ENCODE peak calls at places on chromosomes 6 and 20, in five cellular contexts. Y is naive thymus-derived CD8-positive, alpha-beta T cell; U is renal cortical epithelial cell; C is activated CD4-positive, alpha-beta T cell treated with anti-CD3 and anti-CD28 coated beads for 24 hours; F is Caki2. L is an unnamed sample.

GRCh38 chr6:21731411-21732031 is 138.0 kb downstream of the SOX4 start:
- DNase-seq in Y (no peak), U (peak), C (no peak), F (peak), L (no peak)

GRCh38 chr6:73252703-73253102 is 10.3 kb downstream of the KHDC1 start:
- DNase-seq in Y (no peak), U (no peak), C (no peak), F (no peak), L (no peak)

GRCh38 chr6:139764498-139764986 is 390.1 kb upstream of the CITED2 start:
- DNase-seq in Y (no peak), U (peak), C (no peak), F (peak), L (peak)

GRCh38 chr6:35924146-35924545 is 3.2 kb upstream of the SRPK1 start:
- DNase-seq in Y (no peak), U (no peak), C (no peak), F (no peak), L (no peak)

GRCh38 chr20:49411221-49411925 is 71.1 kb downstream of the KCNB1 start:
- DNase-seq in Y (no peak), U (no peak), C (no peak), F (no peak), L (no peak)

GRCh38 chr20:34023937-34024732 is 30.4 kb downstream of the RALY start:
- DNase-seq in Y (no peak), U (peak), C (no peak), F (peak), L (no peak)

GRCh38 chr6:30493643-30494250 is 4.4 kb downstream of the HLA-E start:
- DNase-seq in Y (no peak), U (no peak), C (no peak), F (no peak), L (no peak)

GRCh38 chr20:51412333-51412761 is 130.2 kb downstream of the NFATC2 start:
- DNase-seq in Y (no peak), U (peak), C (no peak), F (no peak), L (no peak)

GRCh38 chr6:1702580-1703051 is 92.9 kb downstream of the FOXC1 start:
- DNase-seq in Y (no peak), U (no peak), C (no peak), F (no peak), L (no peak)

GRCh38 chr20:37316116-37316774 is 26.8 kb downstream of the MANBAL start:
- DNase-seq in Y (peak), U (no peak), C (no peak), F (no peak), L (no peak)

GRCh38 chr20:23415958-23416583 is 5.2 kb downstream of the NAPB start:
- DNase-seq in Y (no peak), U (peak), C (no peak), F (no peak), L (no peak)

L was measured in SW 1271.